ENCODE peak calls at places on chromosomes 6 and 20, in four cellular contexts. T is effector CD4-positive, alpha-beta T cell; O is T-helper 17 cell; H is A549. N is an unnamed sample.
A peak's percentile ranks its signal among the peaks of the same experiment; 100 is the strongest.

GRCh38 chr20:41136695-41137411 is 490 bp upstream of the PLCG1 start:
- DNase-seq in T (peak; percentile 78), O (peak; percentile 82), H (peak; percentile 83), N (peak; percentile 72)

GRCh38 chr6:116969211-116969863 is 92.3 kb downstream of the RFX6 start:
- DNase-seq in T (no peak), O (no peak), H (peak; percentile 59), N (no peak)

GRCh38 chr20:9615766-9616454 is 101.5 kb downstream of the LAMP5 start:
- DNase-seq in T (no peak), O (no peak), H (no peak), N (no peak)

GRCh38 chr6:28537509-28538140 is 11.9 kb downstream of the GPX5 start:
- DNase-seq in T (peak; percentile 3), O (no peak), H (peak; percentile 73), N (no peak)

GRCh38 chr6:97059473-97059872 is 134.9 kb downstream of the KLHL32 start:
- DNase-seq in T (no peak), O (no peak), H (peak; percentile 9), N (no peak)

GRCh38 chr6:146200136-146200708 is 171.4 kb downstream of the GRM1 start:
- DNase-seq in T (no peak), O (no peak), H (no peak), N (no peak)

GRCh38 chr6:149210376-149210775 is 107.1 kb upstream of the TAB2 start:
- DNase-seq in T (peak; percentile 11), O (no peak), H (no peak), N (no peak)

GRCh38 chr6:132763269-132763668 is 5.6 kb upstream of the VNN2 start:
- DNase-seq in T (peak; percentile 23), O (no peak), H (no peak), N (peak; percentile 12)

GRCh38 chr6:2854394-2854982 is 12.8 kb upstream of the SERPINB1 start:
- DNase-seq in T (no peak), O (no peak), H (no peak), N (no peak)

GRCh38 chr6:167855825-167856425 is 29.2 kb downstream of the AFDN start:
- DNase-seq in T (no peak), O (no peak), H (peak; percentile 19), N (no peak)

GRCh38 chr20:38302721-38303120 is 1.2 kb upstream of the BPI start:
- DNase-seq in T (no peak), O (no peak), H (no peak), N (no peak)

GRCh38 chr20:34607066-34607465 is 48.5 kb downstream of the MAP1LC3A start:
- DNase-seq in T (no peak), O (no peak), H (no peak), N (no peak)